ENCODE peak calls at places on chromosomes 6 and 20, in four cellular contexts. One of them, this sample, is unnamed.

GRCh38 chr6:17656092-17656491 is 50.6 kb downstream of the NUP153 start:
- DNase-seq in activated CD8-positive, alpha-beta memory T cell treated with anti-CD3 and anti-CD28 coated beads, Interleukin-2, amount 50 U/mL, for 48 hours: no peak
- DNase-seq in neuronal stem cell: no peak
- DNase-seq in hepatocyte: peak
- DNase-seq in this sample: no peak

GRCh38 chr20:35368616-35369423 is 43.0 kb downstream of the UQCC1 start:
- DNase-seq in activated CD8-positive, alpha-beta memory T cell treated with anti-CD3 and anti-CD28 coated beads, Interleukin-2, amount 50 U/mL, for 48 hours: no peak
- DNase-seq in neuronal stem cell: no peak
- DNase-seq in hepatocyte: no peak
- DNase-seq in this sample: no peak

GRCh38 chr6:21151178-21151956 is 442.2 kb upstream of the SOX4 start:
- DNase-seq in neuronal stem cell: no peak
- DNase-seq in activated CD8-positive, alpha-beta memory T cell treated with anti-CD3 and anti-CD28 coated beads, Interleukin-2, amount 50 U/mL, for 48 hours: no peak
- DNase-seq in hepatocyte: no peak
- DNase-seq in this sample: no peak

GRCh38 chr20:35461620-35462019 is 6.2 kb downstream of the CEP250 start:
- DNase-seq in hepatocyte: no peak
- DNase-seq in neuronal stem cell: no peak
- DNase-seq in activated CD8-positive, alpha-beta memory T cell treated with anti-CD3 and anti-CD28 coated beads, Interleukin-2, amount 50 U/mL, for 48 hours: no peak
- DNase-seq in this sample: no peak

GRCh38 chr20:39268566-39268965 is 306.4 kb downstream of the DHX35 start:
- DNase-seq in neuronal stem cell: no peak
- DNase-seq in activated CD8-positive, alpha-beta memory T cell treated with anti-CD3 and anti-CD28 coated beads, Interleukin-2, amount 50 U/mL, for 48 hours: no peak
- DNase-seq in hepatocyte: no peak
- DNase-seq in this sample: no peak

GRCh38 chr20:44418069-44418905 is 57.4 kb upstream of the TTPAL start:
- DNase-seq in neuronal stem cell: no peak
- DNase-seq in hepatocyte: no peak
- DNase-seq in activated CD8-positive, alpha-beta memory T cell treated with anti-CD3 and anti-CD28 coated beads, Interleukin-2, amount 50 U/mL, for 48 hours: no peak
- DNase-seq in this sample: no peak

GRCh38 chr6:93685494-93685893 is 266.1 kb upstream of the EPHA7 start:
- DNase-seq in hepatocyte: no peak
- DNase-seq in neuronal stem cell: no peak
- DNase-seq in activated CD8-positive, alpha-beta memory T cell treated with anti-CD3 and anti-CD28 coated beads, Interleukin-2, amount 50 U/mL, for 48 hours: no peak
- DNase-seq in this sample: no peak

GRCh38 chr20:63174309-63175030 is 41.5 kb downstream of the YTHDF1 start:
- DNase-seq in neuronal stem cell: peak
- DNase-seq in hepatocyte: no peak
- DNase-seq in activated CD8-positive, alpha-beta memory T cell treated with anti-CD3 and anti-CD28 coated beads, Interleukin-2, amount 50 U/mL, for 48 hours: no peak
- DNase-seq in this sample: no peak

GRCh38 chr6:151716446-151717047 is 90.9 kb upstream of the ESR1 start:
- DNase-seq in neuronal stem cell: no peak
- DNase-seq in hepatocyte: peak
- DNase-seq in activated CD8-positive, alpha-beta memory T cell treated with anti-CD3 and anti-CD28 coated beads, Interleukin-2, amount 50 U/mL, for 48 hours: no peak
- DNase-seq in this sample: peak

GRCh38 chr6:135266675-135267074 is 85.6 kb downstream of the MYB start:
- DNase-seq in activated CD8-positive, alpha-beta memory T cell treated with anti-CD3 and anti-CD28 coated beads, Interleukin-2, amount 50 U/mL, for 48 hours: no peak
- DNase-seq in hepatocyte: no peak
- DNase-seq in neuronal stem cell: no peak
- DNase-seq in this sample: peak

GRCh38 chr20:38357653-38358207 is 11.4 kb downstream of the LBP start:
- DNase-seq in neuronal stem cell: no peak
- DNase-seq in hepatocyte: no peak
- DNase-seq in activated CD8-positive, alpha-beta memory T cell treated with anti-CD3 and anti-CD28 coated beads, Interleukin-2, amount 50 U/mL, for 48 hours: no peak
- DNase-seq in this sample: no peak

GRCh38 chr20:43583133-43583864 is 7.4 kb upstream of the IFT52 start:
- DNase-seq in hepatocyte: no peak
- DNase-seq in activated CD8-positive, alpha-beta memory T cell treated with anti-CD3 and anti-CD28 coated beads, Interleukin-2, amount 50 U/mL, for 48 hours: no peak
- DNase-seq in neuronal stem cell: no peak
- DNase-seq in this sample: no peak